ENCODE peak calls at places on chromosomes 7 and 10, in four cellular contexts. K, T, N and F are unnamed samples.

GRCh38 chr7:42161723-42162122 is 75.3 kb downstream of the GLI3 start:
- DNase-seq in K (no peak), T (no peak), N (peak), F (no peak)

GRCh38 chr7:156693627-156694026 is 53.1 kb downstream of the RNF32 start:
- DNase-seq in K (no peak), T (no peak), N (no peak), F (no peak)

GRCh38 chr7:82183633-82184032 is 259.9 kb downstream of the CACNA2D1 start:
- DNase-seq in K (no peak), T (no peak), N (peak), F (peak)

GRCh38 chr7:149688836-149689590 is 84.4 kb downstream of the ZNF467 start:
- DNase-seq in K (no peak), T (no peak), N (no peak), F (no peak)

GRCh38 chr10:86649471-86650150 is 4.7 kb upstream of the OPN4 start:
- DNase-seq in K (no peak), T (no peak), N (no peak), F (no peak)

GRCh38 chr7:129664029-129665012 is 52.8 kb downstream of the NRF1 start:
- DNase-seq in K (peak), T (no peak), N (peak), F (peak)

GRCh38 chr7:452230-452751 is 67.4 kb downstream of the PDGFA start:
- DNase-seq in K (no peak), T (no peak), N (no peak), F (peak)

GRCh38 chr7:73827568-73828106 is 3.2 kb upstream of the CLDN4 start:
- DNase-seq in K (peak), T (no peak), N (no peak), F (no peak)

GRCh38 chr10:92087750-92088395 is 164.3 kb downstream of the BTAF1 start:
- DNase-seq in K (peak), T (peak), N (peak), F (peak)

GRCh38 chr7:26090927-26091519 is 61.0 kb upstream of the NFE2L3 start:
- DNase-seq in K (no peak), T (no peak), N (peak), F (peak)

GRCh38 chr10:68992721-68993440 is 4.3 kb downstream of the KIFBP start:
- DNase-seq in K (no peak), T (no peak), N (peak), F (peak)